ENCODE peak calls at places on chromosomes 16 and 17, in five cellular contexts. Z is NCI-H1092; B is fibroblast of pulmonary artery; V is GM20000; N is activated CD8-positive, alpha-beta memory T cell treated with anti-CD3 and anti-CD28 coated beads for 1 hour. Y is an unnamed sample.

GRCh38 chr17:82835766-82836512 is 3.9 kb downstream of the ZNF750 start:
- DNase-seq in Z (no peak), B (no peak), V (no peak), N (no peak), Y (no peak)

GRCh38 chr17:7005716-7006115 is 6.7 kb upstream of the RNASEK start:
- DNase-seq in Z (no peak), B (no peak), V (no peak), N (no peak), Y (no peak)

GRCh38 chr17:46942441-46943217 is 19.7 kb downstream of the GOSR2 start:
- DNase-seq in Z (peak; percentile 42), B (peak; percentile 87), V (peak; percentile 68), N (peak; percentile 30), Y (no peak)

GRCh38 chr16:24609740-24610420 is 70.5 kb downstream of the RBBP6 start:
- DNase-seq in Z (peak; percentile 43), B (peak; percentile 63), V (no peak), N (no peak), Y (no peak)

GRCh38 chr16:75188832-75189477 is 18.0 kb downstream of the CTRB2 start:
- DNase-seq in Z (no peak), B (no peak), V (no peak), N (no peak), Y (no peak)

GRCh38 chr16:30092373-30093010 is 768 bp upstream of the TBX6 start:
- DNase-seq in Z (peak; percentile 38), B (peak; percentile 83), V (peak; percentile 95), N (peak; percentile 30), Y (peak; percentile 75)

GRCh38 chr16:81956213-81956948 is 54.9 kb downstream of the SDR42E1 start:
- DNase-seq in Z (no peak), B (peak; percentile 2), V (no peak), N (no peak), Y (no peak)

GRCh38 chr16:72848759-72849664 is 198.9 kb downstream of the ZFHX3 start:
- DNase-seq in Z (peak; percentile 74), B (peak; percentile 96), V (no peak), N (no peak), Y (no peak)

GRCh38 chr17:80889231-80889896 is 102.3 kb upstream of the CHMP6 start:
- DNase-seq in Z (no peak), B (no peak), V (no peak), N (no peak), Y (no peak)

GRCh38 chr16:5234295-5235050 is 136.9 kb upstream of the EEF2KMT start:
- DNase-seq in Z (no peak), B (no peak), V (no peak), N (no peak), Y (no peak)

GRCh38 chr17:81869221-81870154 is 1.6 kb downstream of the ARHGDIA start:
- DNase-seq in Z (no peak), B (peak; percentile 38), V (peak; percentile 86), N (no peak), Y (no peak)

GRCh38 chr17:82205720-82206508 is 6.7 kb downstream of the CCDC57 start:
- DNase-seq in Z (peak; percentile 56), B (peak; percentile 89), V (peak; percentile 89), N (peak; percentile 58), Y (peak; percentile 59)

GRCh38 chr17:41697122-41697962 is 8.7 kb downstream of the EIF1 start:
- DNase-seq in Z (no peak), B (peak; percentile 87), V (no peak), N (no peak), Y (no peak)

GRCh38 chr17:70588003-70588402 is 418.7 kb downstream of the KCNJ2 start:
- DNase-seq in Z (no peak), B (no peak), V (no peak), N (no peak), Y (no peak)

GRCh38 chr16:24036614-24037013 is 200.8 kb downstream of the PRKCB start:
- DNase-seq in Z (no peak), B (peak; percentile 59), V (peak; percentile 55), N (no peak), Y (peak; percentile 4)

GRCh38 chr16:87114832-87115231 is 202.4 kb downstream of the C16orf95 start:
- DNase-seq in Z (no peak), B (no peak), V (no peak), N (no peak), Y (no peak)

GRCh38 chr17:13725286-13725990 is 123.7 kb upstream of the HS3ST3A1 start:
- DNase-seq in Z (no peak), B (peak; percentile 44), V (no peak), N (no peak), Y (no peak)

GRCh38 chr17:44758414-44759095 is at the start of gene ADAM11:
- DNase-seq in Z (no peak), B (no peak), V (no peak), N (no peak), Y (no peak)

GRCh38 chr17:40550608-40551007 is 14.7 kb downstream of the CCR7 start:
- DNase-seq in Z (no peak), B (peak; percentile 90), V (no peak), N (no peak), Y (no peak)

GRCh38 chr16:81461243-81461642 is 16.6 kb downstream of the CMIP start:
- DNase-seq in Z (no peak), B (no peak), V (no peak), N (no peak), Y (no peak)

GRCh38 chr16:63655846-63656245 is 1466.0 kb downstream of the CDH11 start:
- DNase-seq in Z (no peak), B (no peak), V (no peak), N (no peak), Y (no peak)

GRCh38 chr17:76193616-76194015 is 46.7 kb downstream of the RNF157 start:
- DNase-seq in Z (no peak), B (no peak), V (no peak), N (no peak), Y (no peak)

GRCh38 chr17:50487213-50488096 is 8.8 kb downstream of the RSAD1 start:
- DNase-seq in Z (no peak), B (no peak), V (no peak), N (no peak), Y (no peak)

GRCh38 chr17:77107506-77108433 is 33.0 kb upstream of the SEC14L1 start:
- DNase-seq in Z (no peak), B (peak; percentile 66), V (peak; percentile 55), N (peak; percentile 43), Y (peak; percentile 36)

GRCh38 chr17:77124192-77124908 is 16.4 kb upstream of the SEC14L1 start:
- DNase-seq in Z (no peak), B (peak; percentile 98), V (no peak), N (no peak), Y (no peak)

GRCh38 chr17:20170085-20170484 is 160.9 kb downstream of the SPECC1 start:
- DNase-seq in Z (no peak), B (no peak), V (no peak), N (no peak), Y (no peak)